ENCODE peak calls at places on chromosomes 2 and 18, in eight cellular contexts. Y, R, J, O, P, F, M and C are unnamed samples.

GRCh38 chr2:118763797-118764196 is 83.7 kb downstream of the EN1 start:
- DNase-seq in P (no peak), J (no peak), Y (peak), O (no peak), F (no peak), M (no peak), R (peak), C (no peak)

GRCh38 chr2:46131-46470 is 204 bp downstream of the FAM110C start:
- DNase-seq in J (no peak), R (no peak), O (no peak), F (no peak), M (no peak), P (no peak), Y (no peak), C (no peak)

GRCh38 chr18:7812431-7813063 is 245.4 kb downstream of the PTPRM start:
- DNase-seq in O (no peak), M (no peak), Y (peak), R (peak), F (no peak), J (no peak), P (peak), C (peak)

GRCh38 chr18:51724790-51725721 is 527.6 kb upstream of the MEX3C start:
- DNase-seq in F (no peak), P (no peak), R (no peak), O (no peak), M (no peak), J (no peak), Y (peak), C (no peak)

GRCh38 chr2:69559696-69560482 is 83.7 kb downstream of the AAK1 start:
- DNase-seq in F (no peak), P (peak), M (no peak), O (no peak), R (peak), J (no peak), Y (peak), C (no peak)

GRCh38 chr2:88950010-88950409 is 258.5 kb downstream of the RPIA start:
- DNase-seq in M (no peak), P (peak), F (no peak), R (no peak), J (no peak), Y (peak), O (no peak), C (no peak)

GRCh38 chr2:186480991-186481390 is 5.1 kb upstream of the ZC3H15 start:
- DNase-seq in J (no peak), R (no peak), O (no peak), F (no peak), Y (no peak), P (no peak), M (no peak), C (no peak)

GRCh38 chr2:206260427-206261012 is 13.9 kb upstream of the ZDBF2 start:
- DNase-seq in M (no peak), J (no peak), R (peak), F (no peak), P (peak), O (no peak), Y (peak), C (no peak)

GRCh38 chr2:197165020-197165419 is 145.6 kb downstream of the ANKRD44 start:
- DNase-seq in Y (no peak), M (no peak), J (no peak), O (no peak), F (no peak), P (peak), R (no peak), C (no peak)

GRCh38 chr2:197161738-197162137 is 148.8 kb downstream of the ANKRD44 start:
- DNase-seq in Y (no peak), J (no peak), O (no peak), F (no peak), M (no peak), P (no peak), R (no peak), C (no peak)

GRCh38 chr2:197159681-197160211 is 150.8 kb downstream of the ANKRD44 start:
- DNase-seq in P (peak), M (peak), R (peak), J (no peak), F (no peak), O (no peak), Y (peak), C (no peak)

GRCh38 chr2:197167608-197168287 is 142.8 kb downstream of the ANKRD44 start:
- DNase-seq in M (no peak), J (no peak), R (no peak), O (no peak), F (no peak), P (no peak), Y (no peak), C (no peak)

DNA sequence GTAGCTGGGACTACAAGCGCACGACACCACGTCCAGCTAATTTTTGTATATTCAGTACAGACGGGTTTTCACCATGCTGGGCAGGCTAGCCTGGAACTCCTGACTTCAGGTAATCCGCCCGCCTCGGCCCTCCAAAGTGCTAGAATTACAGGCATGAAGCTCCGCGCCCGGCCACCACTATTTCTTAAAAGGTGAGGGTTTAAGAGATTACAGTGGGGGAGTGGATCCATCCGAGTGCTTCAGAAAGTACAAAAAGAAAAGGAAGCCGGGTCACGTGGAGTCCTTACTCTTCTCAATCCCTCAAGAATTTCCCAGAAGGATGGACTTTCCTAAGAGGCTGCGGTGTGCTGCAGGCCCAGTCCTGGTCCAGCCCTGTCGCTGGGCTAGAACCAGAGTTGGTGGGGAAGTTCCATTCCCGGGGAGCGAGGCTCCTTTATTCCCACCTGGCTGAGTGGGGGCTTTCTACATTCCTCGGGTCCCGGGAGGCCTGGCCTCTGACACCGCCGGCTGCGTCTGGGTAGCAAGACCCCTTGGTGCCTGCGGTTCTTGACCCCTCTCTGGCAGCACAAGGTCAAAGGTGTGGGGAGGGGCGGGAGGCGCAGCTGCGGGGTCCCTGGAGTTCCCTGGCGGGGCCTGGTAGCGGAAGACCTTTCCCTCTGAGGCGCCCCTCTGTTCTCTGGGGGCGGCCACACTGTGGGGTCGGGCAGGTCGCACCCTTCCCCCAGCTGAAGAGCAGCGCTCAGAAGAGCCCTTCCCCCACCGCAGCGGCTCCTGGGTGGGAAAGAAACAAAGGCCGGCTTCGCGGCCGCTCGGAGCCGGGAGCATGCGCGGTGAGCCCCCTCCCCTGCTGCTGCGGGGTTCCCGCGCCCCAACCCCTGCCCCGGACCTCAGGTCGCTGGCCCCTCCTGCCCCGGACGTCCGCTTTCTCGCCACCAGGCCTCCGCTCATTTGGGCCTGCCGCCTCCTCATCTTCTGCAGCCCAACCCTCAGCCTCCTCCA is 146.5 kb downstream of the ANKRD44 start:
- DNase-seq in R (no peak), J (peak), O (peak), P (peak), M (no peak), F (no peak), Y (no peak), C (no peak)
- H3K4me3 ChIP-seq in R (peak), J (peak), O (peak), P (peak), M (no peak), F (peak), Y (no peak), C (peak)

GRCh38 chr2:119764832-119765231 is 5.1 kb downstream of the PTPN4 start:
- DNase-seq in R (no peak), O (no peak), P (no peak), F (no peak), M (no peak), J (no peak), Y (no peak), C (no peak)
- H3K4me3 ChIP-seq in R (no peak), O (no peak), P (no peak), F (no peak), M (no peak), J (no peak), Y (no peak), C (no peak)

GRCh38 chr18:75227535-75227934 is 16.9 kb downstream of the TSHZ1 start:
- DNase-seq in R (no peak), J (no peak), P (no peak), F (no peak), O (no peak), M (no peak), Y (no peak), C (no peak)

GRCh38 chr18:75226301-75226955 is 15.8 kb downstream of the TSHZ1 start:
- DNase-seq in O (no peak), Y (no peak), J (no peak), R (no peak), M (no peak), P (peak), F (no peak), C (no peak)

GRCh38 chr18:75229437-75229836 is 18.8 kb downstream of the TSHZ1 start:
- DNase-seq in F (no peak), M (no peak), Y (no peak), O (no peak), R (no peak), J (no peak), P (no peak), C (no peak)

GRCh38 chr18:75228967-75229366 is 18.4 kb downstream of the TSHZ1 start:
- DNase-seq in F (no peak), P (no peak), J (no peak), M (no peak), Y (no peak), R (no peak), O (no peak), C (no peak)

DNA sequence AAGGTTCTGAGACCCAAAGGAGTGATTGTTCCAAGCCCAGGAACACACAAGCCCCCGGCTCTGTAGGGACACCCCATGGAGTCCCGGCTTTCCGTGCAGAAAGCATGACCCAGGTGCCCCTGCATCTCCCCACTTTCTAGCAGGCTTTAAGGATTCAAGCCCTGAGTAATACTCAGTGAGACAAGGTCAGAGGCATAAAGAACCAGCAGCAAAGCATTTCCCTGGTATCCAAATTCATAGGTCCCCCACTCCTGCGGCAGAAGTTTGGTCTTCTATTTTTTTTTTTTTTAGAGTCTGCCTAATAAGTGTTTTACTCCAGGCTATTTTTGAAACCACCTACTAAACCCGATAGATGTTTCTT is 16.3 kb downstream of the TSHZ1 start:
- DNase-seq in J (no peak), R (no peak), F (no peak), M (no peak), Y (no peak), O (no peak), P (no peak), C (no peak)
- H3K4me3 ChIP-seq in J (peak), R (no peak), F (peak), M (no peak), Y (no peak), O (peak), P (peak), C (no peak)

DNA sequence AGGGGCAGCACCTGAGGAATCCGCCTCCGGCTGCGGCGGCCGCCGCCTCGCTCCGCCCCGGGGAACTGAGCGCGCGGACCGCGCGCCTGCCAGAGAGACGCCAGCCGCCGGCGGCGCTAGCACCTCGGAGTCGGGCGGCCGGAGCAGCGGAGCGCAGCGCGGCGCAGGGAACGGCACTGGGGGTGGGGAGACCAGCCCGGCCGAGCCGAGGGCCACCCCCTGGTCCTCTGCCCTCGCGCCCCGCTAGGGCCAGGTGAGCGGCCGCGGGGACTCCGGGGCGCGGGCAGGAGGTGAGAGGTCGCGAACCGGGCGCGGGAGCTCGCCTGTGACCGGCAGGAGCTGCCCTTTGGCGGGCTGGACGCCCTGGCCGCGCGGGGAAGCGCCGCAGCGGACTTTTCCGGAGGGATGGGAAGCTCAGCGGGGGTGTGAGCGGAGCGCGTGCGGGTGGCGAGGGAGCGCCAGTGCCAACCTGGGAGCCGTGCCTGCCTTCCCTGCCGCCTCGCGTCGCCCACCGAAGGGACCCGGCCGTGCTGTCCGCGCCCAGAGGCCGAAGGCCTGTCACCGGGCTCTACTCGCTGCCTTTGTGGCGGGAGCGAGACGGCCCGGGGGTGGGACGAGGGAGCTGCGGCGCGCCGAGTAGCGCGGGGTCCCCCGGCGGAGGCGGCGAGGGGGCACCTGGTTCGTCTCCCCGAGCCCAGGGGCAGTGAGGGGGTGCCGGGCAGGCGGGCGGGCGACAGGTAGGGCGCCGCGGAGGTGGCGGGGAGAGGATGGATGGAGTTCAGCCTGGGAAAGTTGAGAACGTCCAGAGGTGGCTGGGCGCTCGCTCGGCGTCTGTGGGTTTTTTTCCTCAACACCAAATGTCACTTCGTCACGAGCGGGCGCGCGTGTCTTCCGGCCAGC is at the start of gene GREB1L:
- DNase-seq in Y (peak), J (peak), F (no peak), R (no peak), P (peak), O (peak), M (no peak), C (no peak)
- H3K4me3 ChIP-seq in Y (peak), J (peak), F (peak), R (peak), P (peak), O (peak), M (no peak), C (peak)

DNA sequence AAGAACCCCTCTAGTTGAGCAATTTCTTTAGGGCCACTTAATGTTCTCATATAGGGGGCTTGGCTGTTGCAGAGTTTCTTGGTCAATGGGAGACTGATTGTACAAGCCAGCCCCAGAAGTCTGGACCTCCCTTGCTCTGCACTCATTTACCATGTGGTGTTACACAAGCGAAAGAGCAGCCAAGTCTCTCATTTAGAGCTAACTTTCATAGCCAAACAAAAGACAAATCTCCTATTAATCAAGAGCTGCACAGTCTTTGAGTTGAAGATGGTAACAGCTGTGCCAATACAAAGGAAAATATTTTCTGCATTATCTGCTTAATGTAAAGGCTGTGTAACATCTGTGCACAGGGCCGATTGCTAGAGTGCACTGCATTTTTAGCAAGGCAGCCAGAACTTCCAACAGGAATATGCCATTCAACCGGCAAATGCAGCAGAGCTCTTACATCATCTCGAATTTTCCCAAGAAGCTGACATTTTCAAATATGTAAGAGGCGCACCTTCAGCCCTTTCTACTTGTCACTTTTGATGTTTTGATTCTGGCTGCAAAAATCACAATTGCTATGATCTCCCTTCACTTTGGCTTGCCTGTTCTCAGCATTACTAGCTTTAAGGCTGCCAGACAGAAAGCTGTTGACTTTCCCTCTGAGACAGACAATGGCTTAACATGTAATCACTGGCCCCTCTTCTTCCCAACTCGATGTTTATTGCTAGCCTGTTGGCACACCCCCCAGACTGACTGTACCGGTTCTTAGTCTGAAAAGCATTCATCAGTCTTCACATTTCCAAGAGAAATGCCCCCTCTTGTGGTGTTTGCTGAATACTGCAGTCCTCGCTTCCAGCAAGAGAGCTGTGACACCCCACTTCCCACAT is 96.9 kb upstream of the TANK start:
- DNase-seq in O (peak), M (peak), Y (peak), F (peak), P (peak), J (peak), R (peak), C (peak)
- H3K4me3 ChIP-seq in O (no peak), M (no peak), Y (no peak), F (no peak), P (no peak), J (no peak), R (no peak), C (no peak)

GRCh38 chr2:176107731-176108181 is 676 bp downstream of the HOXD11 start:
- DNase-seq in F (no peak), Y (no peak), J (peak), M (no peak), P (no peak), R (no peak), O (no peak), C (no peak)
- H3K4me3 ChIP-seq in F (no peak), Y (no peak), J (peak), M (no peak), P (no peak), R (no peak), O (no peak), C (no peak)

GRCh38 chr2:101111262-101111838 is 39.8 kb downstream of the TBC1D8 start:
- DNase-seq in R (no peak), F (no peak), J (no peak), O (no peak), M (no peak), P (no peak), Y (no peak), C (no peak)

GRCh38 chr2:101114268-101114783 is 36.9 kb downstream of the TBC1D8 start:
- DNase-seq in F (no peak), P (no peak), O (no peak), J (no peak), Y (no peak), M (no peak), R (no peak), C (no peak)

GRCh38 chr2:101111917-101112771 is 39.0 kb downstream of the TBC1D8 start:
- DNase-seq in P (peak), Y (peak), F (no peak), J (no peak), R (peak), O (no peak), M (no peak), C (peak)

GRCh38 chr2:101113441-101114267 is 37.5 kb downstream of the TBC1D8 start:
- DNase-seq in M (no peak), O (no peak), P (peak), F (no peak), Y (peak), J (no peak), R (peak), C (peak)

GRCh38 chr2:101112772-101113157 is 38.4 kb downstream of the TBC1D8 start:
- DNase-seq in J (no peak), O (no peak), Y (no peak), F (no peak), P (no peak), M (no peak), R (no peak), C (no peak)
- H3K4me3 ChIP-seq in J (no peak), O (no peak), Y (no peak), F (no peak), P (no peak), M (no peak), R (no peak), C (no peak)

DNA sequence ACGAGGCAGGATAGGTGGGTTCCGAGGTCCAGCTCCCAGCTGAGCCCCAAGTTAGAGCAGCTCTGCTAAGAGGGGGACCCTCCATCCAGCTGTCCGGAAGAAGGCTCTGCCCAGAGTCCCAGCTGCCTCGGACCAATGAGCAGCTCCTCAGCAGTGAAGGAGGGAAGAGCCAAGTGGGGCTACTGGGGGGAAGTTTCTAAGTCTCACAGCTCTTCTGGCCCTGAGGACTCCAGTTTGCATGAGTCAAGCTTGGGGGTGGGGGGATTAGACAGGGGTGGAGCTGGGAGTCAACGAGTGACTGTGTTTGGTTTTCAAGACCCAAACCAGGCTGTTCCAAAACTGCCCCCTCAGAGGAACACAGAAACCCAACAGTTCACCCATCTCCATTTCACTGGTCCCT is 101.0 kb downstream of the TNS1 start:
- DNase-seq in M (no peak), J (no peak), F (peak), R (peak), P (peak), O (no peak), Y (peak), C (peak)
- H3K4me3 ChIP-seq in M (no peak), J (no peak), F (no peak), R (no peak), P (no peak), O (peak), Y (no peak), C (no peak)